ENCODE peak calls at places on chromosome 1, in five cellular contexts. One of them, this sample, is unnamed.

GRCh38 chr1:27528701-27529637 is 39.0 kb upstream of the WASF2 start:
- DNase-seq in fibroblast of mammary gland: peak
- DNase-seq in naive B cell: no peak
- DNase-seq in HTR-8/SVneo: no peak
- DNase-seq in NCI-H1436: peak
- DNase-seq in this sample: no peak

GRCh38 chr1:22850681-22851080 is 122.0 kb downstream of the LACTBL1 start:
- DNase-seq in fibroblast of mammary gland: no peak
- DNase-seq in naive B cell: no peak
- DNase-seq in HTR-8/SVneo: no peak
- DNase-seq in NCI-H1436: no peak
- DNase-seq in this sample: no peak

GRCh38 chr1:233386336-233386735 is 58.8 kb downstream of the MAP3K21 start:
- DNase-seq in fibroblast of mammary gland: peak
- DNase-seq in naive B cell: no peak
- DNase-seq in HTR-8/SVneo: no peak
- DNase-seq in NCI-H1436: no peak
- DNase-seq in this sample: no peak

GRCh38 chr1:208029381-208030319 is 118.7 kb upstream of the CD34 start:
- DNase-seq in fibroblast of mammary gland: peak
- DNase-seq in naive B cell: no peak
- DNase-seq in HTR-8/SVneo: peak
- DNase-seq in NCI-H1436: no peak
- DNase-seq in this sample: peak

GRCh38 chr1:91555821-91556531 is 55.3 kb downstream of the CDC7 start:
- DNase-seq in fibroblast of mammary gland: peak
- DNase-seq in naive B cell: no peak
- DNase-seq in HTR-8/SVneo: no peak
- DNase-seq in NCI-H1436: no peak
- DNase-seq in this sample: peak

GRCh38 chr1:85172684-85173337 is 28.0 kb downstream of the SYDE2 start:
- DNase-seq in fibroblast of mammary gland: no peak
- DNase-seq in naive B cell: no peak
- DNase-seq in HTR-8/SVneo: no peak
- DNase-seq in NCI-H1436: no peak
- DNase-seq in this sample: no peak

GRCh38 chr1:77218477-77219165 is 609 bp downstream of the PIGK start:
- DNase-seq in fibroblast of mammary gland: peak
- DNase-seq in naive B cell: no peak
- DNase-seq in HTR-8/SVneo: no peak
- DNase-seq in NCI-H1436: no peak
- DNase-seq in this sample: peak

GRCh38 chr1:156656779-156657160 is 14.9 kb downstream of the BCAN start:
- DNase-seq in fibroblast of mammary gland: peak
- DNase-seq in naive B cell: no peak
- DNase-seq in HTR-8/SVneo: no peak
- DNase-seq in NCI-H1436: no peak
- DNase-seq in this sample: peak

GRCh38 chr1:203055166-203055799 is 29.0 kb downstream of the PPFIA4 start:
- DNase-seq in fibroblast of mammary gland: no peak
- DNase-seq in naive B cell: no peak
- DNase-seq in HTR-8/SVneo: no peak
- DNase-seq in NCI-H1436: no peak
- DNase-seq in this sample: no peak

GRCh38 chr1:200172311-200172710 is 144.8 kb downstream of the NR5A2 start:
- DNase-seq in fibroblast of mammary gland: peak
- DNase-seq in naive B cell: no peak
- DNase-seq in HTR-8/SVneo: no peak
- DNase-seq in NCI-H1436: no peak
- DNase-seq in this sample: peak

GRCh38 chr1:118978914-118979701 is 9.0 kb downstream of the TBX15 start:
- DNase-seq in fibroblast of mammary gland: peak
- DNase-seq in naive B cell: no peak
- DNase-seq in HTR-8/SVneo: no peak
- DNase-seq in NCI-H1436: no peak
- DNase-seq in this sample: no peak

GRCh38 chr1:28928306-28928987 is 14.1 kb downstream of the EPB41 start:
- DNase-seq in fibroblast of mammary gland: no peak
- DNase-seq in naive B cell: no peak
- DNase-seq in HTR-8/SVneo: no peak
- DNase-seq in NCI-H1436: no peak
- DNase-seq in this sample: no peak

GRCh38 chr1:48943393-48943792 is 166.7 kb upstream of the BEND5 start:
- DNase-seq in fibroblast of mammary gland: peak
- DNase-seq in naive B cell: no peak
- DNase-seq in HTR-8/SVneo: no peak
- DNase-seq in NCI-H1436: no peak
- DNase-seq in this sample: no peak

GRCh38 chr1:209150114-209150513 is 433.4 kb upstream of the CAMK1G start:
- DNase-seq in fibroblast of mammary gland: peak
- DNase-seq in naive B cell: no peak
- DNase-seq in HTR-8/SVneo: peak
- DNase-seq in NCI-H1436: no peak
- DNase-seq in this sample: no peak

GRCh38 chr1:33270379-33270778 is 14.1 kb downstream of the ZNF362 start:
- DNase-seq in fibroblast of mammary gland: no peak
- DNase-seq in naive B cell: no peak
- DNase-seq in HTR-8/SVneo: no peak
- DNase-seq in NCI-H1436: no peak
- DNase-seq in this sample: no peak

GRCh38 chr1:26315874-26316850 is 1.6 kb upstream of the CD52 start:
- DNase-seq in fibroblast of mammary gland: no peak
- DNase-seq in naive B cell: no peak
- DNase-seq in HTR-8/SVneo: no peak
- DNase-seq in NCI-H1436: no peak
- DNase-seq in this sample: no peak

GRCh38 chr1:167367705-167368104 is 147.0 kb downstream of the POU2F1 start:
- DNase-seq in fibroblast of mammary gland: no peak
- DNase-seq in naive B cell: no peak
- DNase-seq in HTR-8/SVneo: no peak
- DNase-seq in NCI-H1436: no peak
- DNase-seq in this sample: no peak

This sample was measured in HCEC 1CT.